ENCODE peak calls at places on chromosomes 6 and 20, in four cellular contexts. One of them, this sample, is unnamed. For H3K4me1, the result is how much of the 10 kb centered on the place peaks cover.

GRCh38 chr6:83824388-83824801 is 28.8 kb upstream of the RIPPLY2 start:
- DNase-seq in psoas muscle: no peak
- DNase-seq in right cardiac atrium: no peak
- DNase-seq in ovary: no peak
- DNase-seq in this sample: no peak

GRCh38 chr6:135300576-135300975 is 119.5 kb downstream of the MYB start:
- DNase-seq in psoas muscle: no peak
- DNase-seq in right cardiac atrium: no peak
- DNase-seq in ovary: no peak
- DNase-seq in this sample: no peak

GRCh38 chr6:34051339-34051919 is 94.5 kb downstream of the GRM4 start:
- DNase-seq in psoas muscle: no peak
- DNase-seq in right cardiac atrium: no peak
- DNase-seq in ovary: no peak
- DNase-seq in this sample: no peak

GRCh38 chr6:159107451-159108260 is 61.5 kb upstream of the FNDC1 start:
- DNase-seq in psoas muscle: no peak
- DNase-seq in right cardiac atrium: no peak
- DNase-seq in ovary: no peak
- DNase-seq in this sample: no peak

GRCh38 chr6:22349528-22349927 is 52.7 kb upstream of the PRL start:
- DNase-seq in psoas muscle: no peak
- DNase-seq in right cardiac atrium: no peak
- DNase-seq in ovary: no peak
- DNase-seq in this sample: no peak

GRCh38 chr6:87472525-87473418 is at the start of gene SLC35A1:
- DNase-seq in psoas muscle: peak
- DNase-seq in right cardiac atrium: peak
- DNase-seq in ovary: peak
- DNase-seq in this sample: peak

GRCh38 chr6:32092760-32093497 is 16.2 kb downstream of the TNXB start:
- DNase-seq in psoas muscle: no peak
- DNase-seq in right cardiac atrium: peak
- DNase-seq in ovary: peak
- DNase-seq in this sample: no peak

GRCh38 chr6:135181333-135182119 is 418 bp downstream of the MYB start:
- DNase-seq in psoas muscle: no peak
- DNase-seq in right cardiac atrium: no peak
- DNase-seq in ovary: no peak
- DNase-seq in this sample: peak

GRCh38 chr6:455006-455585 is 63.5 kb downstream of the IRF4 start:
- DNase-seq in psoas muscle: no peak
- DNase-seq in right cardiac atrium: no peak
- DNase-seq in ovary: no peak
- DNase-seq in this sample: no peak

GRCh38 chr6:46690126-46690525 is 2.4 kb downstream of the TDRD6 start:
- DNase-seq in psoas muscle: no peak
- DNase-seq in right cardiac atrium: no peak
- DNase-seq in ovary: no peak
- DNase-seq in this sample: no peak

GRCh38 chr6:129434091-129434490 is 275.9 kb downstream of the ARHGAP18 start:
- DNase-seq in psoas muscle: no peak
- DNase-seq in right cardiac atrium: no peak
- DNase-seq in ovary: no peak
- DNase-seq in this sample: no peak

GRCh38 chr20:35661013-35661412 is 3.7 kb downstream of the CPNE1 start:
- DNase-seq in psoas muscle: no peak
- DNase-seq in right cardiac atrium: no peak
- DNase-seq in ovary: no peak
- DNase-seq in this sample: no peak

GRCh38 chr20:35661908-35662307 is 2.8 kb downstream of the CPNE1 start:
- DNase-seq in psoas muscle: no peak
- DNase-seq in right cardiac atrium: no peak
- DNase-seq in ovary: no peak
- DNase-seq in this sample: no peak

GRCh38 chr20:35663813-35664543 is 722 bp downstream of the CPNE1 start:
- DNase-seq in psoas muscle: peak
- DNase-seq in right cardiac atrium: peak
- DNase-seq in ovary: peak
- DNase-seq in this sample: no peak

GRCh38 chr20:35663516-35663812 is 1.2 kb downstream of the CPNE1 start:
- DNase-seq in psoas muscle: no peak
- DNase-seq in right cardiac atrium: no peak
- DNase-seq in ovary: no peak
- DNase-seq in this sample: no peak

DNA sequence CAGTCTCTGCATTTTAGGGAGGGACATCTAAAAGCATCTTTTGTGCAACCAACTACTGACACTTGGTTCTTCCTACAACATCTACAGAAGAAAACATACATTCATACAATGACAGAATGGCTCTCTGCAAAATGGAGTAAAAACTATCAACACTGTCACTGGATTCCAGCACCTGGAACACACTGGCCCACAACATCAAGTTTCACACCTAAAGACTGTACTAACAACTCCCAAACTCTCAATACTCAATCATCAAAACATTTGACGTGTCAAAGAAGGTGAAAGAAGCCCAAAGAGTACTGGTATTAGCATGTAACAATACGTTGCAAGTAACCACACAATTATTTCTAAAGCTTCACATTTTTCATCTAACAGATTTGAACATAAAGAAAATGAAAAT is 2.2 kb downstream of the CPNE1 start:
- DNase-seq in psoas muscle: no peak
- DNase-seq in right cardiac atrium: no peak
- DNase-seq in ovary: no peak
- DNase-seq in this sample: no peak
- H3K4me3 ChIP-seq in psoas muscle: peak
- H3K4me3 ChIP-seq in right cardiac atrium: peak
- H3K4me3 ChIP-seq in ovary: peak
- H3K4me3 ChIP-seq in this sample: peak

DNA sequence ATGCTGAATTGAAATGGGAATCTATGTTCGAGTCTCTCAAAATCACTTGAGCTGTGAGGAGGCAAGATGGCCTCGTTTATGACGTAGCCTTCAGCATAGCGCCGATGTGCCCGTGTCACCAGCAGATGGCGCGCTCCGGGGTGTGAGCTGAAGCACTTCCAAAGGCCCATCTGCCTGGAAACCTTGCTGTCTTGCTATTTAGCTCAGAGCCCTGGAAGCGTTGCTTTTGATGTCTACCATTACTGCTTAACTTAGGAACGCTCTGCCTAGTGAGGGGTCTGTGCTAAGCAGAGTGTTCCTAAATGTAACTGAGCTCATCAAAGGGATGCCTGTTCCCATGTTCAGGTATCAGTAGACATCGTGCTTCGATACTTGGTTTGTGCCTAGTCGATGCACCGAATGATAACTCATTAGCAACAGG is 67.7 kb downstream of the SYCP2L start:
- DNase-seq in psoas muscle: peak
- DNase-seq in right cardiac atrium: peak
- DNase-seq in ovary: peak
- DNase-seq in this sample: peak
- H3K4me1 ChIP-seq in psoas muscle: under half
- H3K4me1 ChIP-seq in right cardiac atrium: under half
- H3K4me1 ChIP-seq in ovary: under half
- H3K4me1 ChIP-seq in this sample: under half

GRCh38 chr6:155026366-155027045 is 31.4 kb downstream of the TIAM2 start:
- DNase-seq in psoas muscle: peak
- DNase-seq in right cardiac atrium: peak
- DNase-seq in ovary: no peak
- DNase-seq in this sample: peak
- H3K27ac ChIP-seq in psoas muscle: no peak
- H3K27ac ChIP-seq in right cardiac atrium: no peak
- H3K27ac ChIP-seq in ovary: no peak
- H3K27ac ChIP-seq in this sample: peak

GRCh38 chr6:27593200-27593818 is 120.4 kb upstream of the ZNF184 start:
- DNase-seq in psoas muscle: no peak
- DNase-seq in right cardiac atrium: no peak
- DNase-seq in ovary: no peak
- DNase-seq in this sample: no peak

GRCh38 chr6:27592481-27593199 is 119.7 kb upstream of the ZNF184 start:
- DNase-seq in psoas muscle: no peak
- DNase-seq in right cardiac atrium: no peak
- DNase-seq in ovary: no peak
- DNase-seq in this sample: no peak

GRCh38 chr6:27592107-27592480 is 119.2 kb upstream of the ZNF184 start:
- DNase-seq in psoas muscle: no peak
- DNase-seq in right cardiac atrium: no peak
- DNase-seq in ovary: no peak
- DNase-seq in this sample: no peak

GRCh38 chr6:27593861-27594260 is 121.0 kb upstream of the ZNF184 start:
- DNase-seq in psoas muscle: no peak
- DNase-seq in right cardiac atrium: no peak
- DNase-seq in ovary: no peak
- DNase-seq in this sample: no peak

DNA sequence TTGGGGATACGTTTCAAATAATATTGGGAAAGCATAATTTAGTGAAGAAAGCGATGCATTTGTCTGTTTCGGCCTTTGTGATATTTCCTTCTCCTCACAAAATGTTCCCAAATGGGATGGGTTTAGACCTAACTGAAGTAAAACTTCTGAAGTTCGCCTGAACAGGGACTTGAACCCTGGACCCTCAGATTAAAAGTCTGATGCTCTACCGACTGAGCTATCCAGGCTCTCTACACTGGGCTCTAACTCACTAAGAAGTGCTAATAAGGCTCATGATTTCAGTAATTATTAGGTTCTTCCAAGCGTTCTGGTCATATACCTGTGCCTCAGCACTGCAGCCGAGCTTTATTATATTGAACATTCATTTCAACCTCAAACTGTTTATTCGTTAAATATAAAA is 118.8 kb upstream of the ZNF184 start:
- DNase-seq in psoas muscle: no peak
- DNase-seq in right cardiac atrium: no peak
- DNase-seq in ovary: no peak
- DNase-seq in this sample: peak
- H3K4me3 ChIP-seq in psoas muscle: peak
- H3K4me3 ChIP-seq in right cardiac atrium: no peak
- H3K4me3 ChIP-seq in ovary: no peak
- H3K4me3 ChIP-seq in this sample: no peak

GRCh38 chr6:44038543-44039065 is 88.6 kb downstream of the MRPL14 start:
- DNase-seq in psoas muscle: no peak
- DNase-seq in right cardiac atrium: no peak
- DNase-seq in ovary: no peak
- DNase-seq in this sample: no peak
- H3K4me1 ChIP-seq in psoas muscle: under half
- H3K4me1 ChIP-seq in right cardiac atrium: under half
- H3K4me1 ChIP-seq in ovary: under half
- H3K4me1 ChIP-seq in this sample: under half

GRCh38 chr20:2327620-2328555 is 32.1 kb downstream of the TGM3 start:
- DNase-seq in psoas muscle: no peak
- DNase-seq in right cardiac atrium: no peak
- DNase-seq in ovary: no peak
- DNase-seq in this sample: no peak
- H3K27ac ChIP-seq in psoas muscle: no peak
- H3K27ac ChIP-seq in right cardiac atrium: no peak
- H3K27ac ChIP-seq in ovary: no peak
- H3K27ac ChIP-seq in this sample: no peak

GRCh38 chr20:32189691-32190607 is 17.6 kb downstream of the PLAGL2 start:
- DNase-seq in psoas muscle: peak
- DNase-seq in right cardiac atrium: peak
- DNase-seq in ovary: peak
- DNase-seq in this sample: no peak

GRCh38 chr20:32191873-32192272 is 15.7 kb downstream of the PLAGL2 start:
- DNase-seq in psoas muscle: no peak
- DNase-seq in right cardiac atrium: no peak
- DNase-seq in ovary: no peak
- DNase-seq in this sample: no peak

GRCh38 chr20:32190608-32191415 is 16.7 kb downstream of the PLAGL2 start:
- DNase-seq in psoas muscle: no peak
- DNase-seq in right cardiac atrium: no peak
- DNase-seq in ovary: no peak
- DNase-seq in this sample: no peak

GRCh38 chr20:32192698-32193097 is 14.8 kb downstream of the PLAGL2 start:
- DNase-seq in psoas muscle: no peak
- DNase-seq in right cardiac atrium: no peak
- DNase-seq in ovary: no peak
- DNase-seq in this sample: no peak

GRCh38 chr20:32191422-32191821 is 16.1 kb downstream of the PLAGL2 start:
- DNase-seq in psoas muscle: no peak
- DNase-seq in right cardiac atrium: no peak
- DNase-seq in ovary: no peak
- DNase-seq in this sample: no peak
- H3K4me3 ChIP-seq in psoas muscle: no peak
- H3K4me3 ChIP-seq in right cardiac atrium: no peak
- H3K4me3 ChIP-seq in ovary: no peak
- H3K4me3 ChIP-seq in this sample: no peak

DNA sequence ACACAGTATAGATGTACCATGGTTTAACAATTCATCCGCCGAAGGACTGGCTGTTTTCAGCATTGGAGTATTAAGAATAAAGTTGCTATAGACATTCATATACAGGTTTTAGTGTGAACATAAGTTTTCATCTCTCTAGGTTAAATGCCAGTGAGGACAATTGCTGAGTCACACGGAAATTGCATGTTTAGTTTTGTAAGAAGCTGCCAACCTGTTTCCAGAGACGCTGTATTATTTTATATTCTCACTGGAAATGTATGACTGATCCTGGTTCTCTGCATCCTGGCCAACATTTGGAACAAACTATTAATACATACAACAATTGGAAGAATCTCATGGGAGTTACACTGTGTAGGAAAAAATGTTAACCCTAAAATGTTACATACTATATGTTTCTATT is 16.7 kb upstream of the TGM6 start:
- DNase-seq in psoas muscle: no peak
- DNase-seq in right cardiac atrium: no peak
- DNase-seq in ovary: no peak
- DNase-seq in this sample: no peak
- H3K4me1 ChIP-seq in psoas muscle: under half
- H3K4me1 ChIP-seq in right cardiac atrium: under half
- H3K4me1 ChIP-seq in ovary: under half
- H3K4me1 ChIP-seq in this sample: under half